ENCODE peak calls at places on chromosomes 12 and 14, in four cellular contexts. S is Peyer's patch, U is uterus, X is K562. H is an unnamed sample.

GRCh38 chr12:83389237-83389996 is 702.7 kb downstream of the TMTC2 start:
- DNase-seq in X (peak), U (no peak), S (no peak), H (peak)

GRCh38 chr12:113803829-113804140 is 162.3 kb downstream of the RBM19 start:
- DNase-seq in U (no peak), X (no peak), S (no peak), H (no peak)

GRCh38 chr12:88810806-88811205 is 230.5 kb upstream of the KITLG start:
- DNase-seq in X (no peak), U (no peak), S (no peak), H (no peak)

GRCh38 chr14:100761481-100761880 is 34.8 kb downstream of the DLK1 start:
- DNase-seq in U (no peak), X (no peak), S (no peak), H (no peak)

GRCh38 chr12:64669270-64669842 is 59.1 kb downstream of the RASSF3 start:
- DNase-seq in U (no peak), X (peak), S (peak), H (peak)

GRCh38 chr12:57631566-57632368 is 1.2 kb downstream of the B4GALNT1 start:
- DNase-seq in X (no peak), U (no peak), S (no peak), H (no peak)

GRCh38 chr14:101178184-101179072 is 274.9 kb upstream of the RTL1 start:
- DNase-seq in X (no peak), U (no peak), S (no peak), H (no peak)

GRCh38 chr12:69929125-69929524 is 104.1 kb downstream of the MYRFL start:
- DNase-seq in S (no peak), U (no peak), X (no peak), H (no peak)

GRCh38 chr12:116719661-116720060 is 18.2 kb downstream of the SPRING1 start:
- DNase-seq in S (no peak), X (no peak), U (no peak), H (peak)

GRCh38 chr12:9699898-9700605 is 30.5 kb downstream of the CLEC2D start:
- DNase-seq in U (no peak), S (no peak), X (no peak), H (no peak)

GRCh38 chr12:67348683-67349082 is 79.5 kb downstream of the CAND1 start:
- DNase-seq in S (no peak), U (no peak), X (no peak), H (no peak)

GRCh38 chr14:104953097-104953496 is 25.1 kb downstream of the AHNAK2 start:
- DNase-seq in S (no peak), X (no peak), U (no peak), H (no peak)

GRCh38 chr12:82873951-82874350 is 187.2 kb downstream of the TMTC2 start:
- DNase-seq in X (no peak), U (no peak), S (no peak), H (no peak)

GRCh38 chr12:119685375-119685774 is 17.4 kb downstream of the PRKAB1 start:
- DNase-seq in U (no peak), S (no peak), X (no peak), H (no peak)

GRCh38 chr14:99784508-99784907 is 8.7 kb upstream of the EML1 start:
- DNase-seq in U (no peak), X (no peak), S (no peak), H (peak)

GRCh38 chr14:100438678-100439592 is 115.8 kb downstream of the SLC25A47 start:
- DNase-seq in S (peak), U (peak), X (no peak), H (peak)

GRCh38 chr12:78977463-78977862 is 112.9 kb downstream of the SYT1 start:
- DNase-seq in S (no peak), X (no peak), U (no peak), H (no peak)

GRCh38 chr14:42140001-42140400 is 533.3 kb downstream of the LRFN5 start:
- DNase-seq in S (no peak), U (no peak), X (no peak), H (no peak)

GRCh38 chr14:27370775-27371174 is 772.9 kb upstream of the NOVA1 start:
- DNase-seq in S (no peak), U (no peak), X (no peak), H (no peak)

GRCh38 chr14:27371868-27372267 is 774.0 kb upstream of the NOVA1 start:
- DNase-seq in S (no peak), U (no peak), X (no peak), H (no peak)

GRCh38 chr14:27366596-27366995 is 768.8 kb upstream of the NOVA1 start:
- DNase-seq in S (no peak), U (no peak), X (no peak), H (no peak)

GRCh38 chr14:27371209-27371608 is 773.4 kb upstream of the NOVA1 start:
- DNase-seq in X (no peak), S (no peak), U (no peak), H (no peak)

GRCh38 chr14:27367345-27367744 is 769.5 kb upstream of the NOVA1 start:
- DNase-seq in S (no peak), X (no peak), U (no peak), H (no peak)
- H3K27ac ChIP-seq in S (no peak), X (no peak), U (no peak), H (no peak)

DNA sequence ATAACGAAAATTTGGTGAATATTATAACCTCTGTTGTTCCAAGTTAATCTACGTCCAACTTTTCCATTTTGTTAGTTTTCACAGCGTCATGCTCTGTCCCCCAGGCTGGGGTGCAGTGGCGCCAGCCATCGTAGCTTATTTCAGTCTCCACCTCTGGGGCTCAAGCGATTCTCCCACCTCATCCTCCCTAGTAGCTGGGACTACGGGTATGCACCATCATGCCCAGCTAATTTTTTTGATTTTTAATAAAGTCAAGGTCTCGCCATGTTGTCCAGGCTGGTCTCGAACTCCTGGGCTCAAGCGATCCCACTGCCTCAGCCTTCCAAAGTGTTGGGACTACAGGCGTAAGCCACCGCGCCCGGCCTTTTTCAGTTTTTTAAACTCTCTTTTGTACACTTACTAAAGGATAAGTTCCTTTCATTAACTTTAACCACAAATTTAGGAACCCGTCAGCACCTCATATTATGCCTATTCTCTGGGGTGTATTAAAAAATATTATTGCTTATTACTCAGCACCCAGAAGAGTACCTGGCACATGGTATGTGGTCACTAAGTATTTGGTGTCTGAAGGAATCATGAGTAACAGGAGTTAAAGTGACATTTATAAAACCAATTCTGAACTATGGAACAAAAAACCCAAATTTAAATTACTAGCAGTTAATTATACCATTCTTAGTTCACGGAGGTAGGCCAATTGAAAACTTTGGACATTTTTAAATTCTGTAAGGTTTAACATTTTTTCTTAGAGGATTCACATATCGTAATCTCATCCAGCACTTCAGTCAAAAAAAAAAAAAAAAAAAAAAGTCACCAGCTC is 925 bp upstream of the MIPOL1 start:
- DNase-seq in S (no peak), X (no peak), U (no peak), H (no peak)
- H3K27ac ChIP-seq in S (peak), X (peak), U (peak), H (peak)

DNA sequence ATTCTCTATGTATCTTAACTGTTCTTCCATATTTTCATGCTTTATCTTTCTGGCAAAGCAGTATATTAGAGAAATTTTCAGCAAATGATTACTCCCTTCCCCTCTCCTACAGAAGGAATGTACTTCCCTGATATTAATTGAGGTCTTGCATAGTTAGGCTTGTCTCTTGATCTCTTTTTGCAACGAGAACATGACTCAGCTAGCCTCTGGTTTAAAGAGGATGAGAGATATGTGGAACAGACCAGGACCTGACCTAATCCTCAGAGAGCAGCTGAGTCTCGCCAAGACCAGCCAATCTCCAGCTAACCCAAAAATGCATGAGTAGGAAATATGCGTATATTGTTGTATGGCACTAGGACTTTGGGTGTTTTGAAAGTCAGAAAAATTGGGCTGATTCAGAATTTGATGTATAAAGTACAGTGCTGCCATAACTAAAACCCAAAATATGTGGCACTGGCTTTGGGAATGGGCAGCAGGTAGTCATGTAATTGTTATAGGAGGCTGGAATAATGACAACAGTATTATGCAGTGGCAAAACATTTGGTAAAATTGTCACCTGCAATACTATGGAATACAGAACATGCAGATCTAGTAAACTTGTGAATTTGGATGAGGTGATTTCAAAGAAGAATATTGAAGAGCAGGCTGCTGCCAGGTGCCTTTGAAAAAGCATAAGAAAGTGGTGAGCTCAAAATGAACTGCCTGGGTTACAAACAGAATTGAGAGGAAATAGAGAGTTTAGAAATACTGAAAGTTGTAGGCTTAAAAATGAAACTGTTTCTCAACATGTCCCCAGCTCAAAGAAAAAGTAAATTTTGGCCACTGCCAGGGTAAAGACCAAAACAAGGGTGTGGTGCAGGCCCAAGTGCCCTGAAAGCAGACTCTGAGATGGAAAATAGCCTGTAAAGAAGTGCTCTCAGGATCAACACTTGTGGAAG is 9.3 kb upstream of the USP15 start:
- DNase-seq in S (no peak), X (peak), U (no peak), H (no peak)
- H3K27ac ChIP-seq in S (peak), X (peak), U (no peak), H (peak)

GRCh38 chr14:93107383-93107782 is 8.3 kb downstream of the ITPK1 start:
- DNase-seq in S (no peak), X (no peak), U (no peak), H (peak)
- H3K27ac ChIP-seq in S (peak), X (no peak), U (no peak), H (peak)

GRCh38 chr12:30320561-30320960 is 375.1 kb downstream of the IPO8 start:
- DNase-seq in S (no peak), U (no peak), X (peak), H (no peak)
- H3K27ac ChIP-seq in S (no peak), U (no peak), X (no peak), H (no peak)

H was measured in small intestine.